ENCODE peak calls at places on chromosomes 3 and 15, in seven cellular contexts. G, U, S, X, K, R and M are unnamed samples. For H3K9me3, the result is how much of the 10 kb centered on the place peaks cover.

GRCh38 chr3:54240-54639 is 142.3 kb upstream of the CHL1 start:
- DNase-seq in G (no peak), U (no peak), S (no peak), X (no peak), K (no peak), R (no peak), M (no peak)

GRCh38 chr3:42725454-42725853 is 22.9 kb upstream of the HHATL start:
- DNase-seq in G (no peak), U (no peak), S (no peak), X (no peak), K (no peak), R (no peak), M (no peak)

GRCh38 chr3:67090472-67090871 is 92.4 kb downstream of the KBTBD8 start:
- DNase-seq in G (peak), U (peak), S (peak), X (no peak), K (no peak), R (peak), M (no peak)

GRCh38 chr3:11803977-11804903 is 42.4 kb downstream of the TAMM41 start:
- DNase-seq in G (peak), U (peak), S (peak), X (no peak), K (peak), R (peak), M (peak)

GRCh38 chr3:136792931-136793330 is 26.0 kb upstream of the SLC35G2 start:
- DNase-seq in G (no peak), U (no peak), S (no peak), X (no peak), K (no peak), R (no peak), M (no peak)

GRCh38 chr3:97804471-97804870 is 17.3 kb upstream of the CRYBG3 start:
- DNase-seq in G (no peak), U (no peak), S (peak), X (no peak), K (no peak), R (no peak), M (no peak)

GRCh38 chr15:90650117-90650955 is 66.8 kb upstream of the BLM start:
- DNase-seq in G (peak), U (peak), S (peak), X (no peak), K (no peak), R (peak), M (no peak)

GRCh38 chr15:65761210-65761926 is 30.7 kb downstream of the DENND4A start:
- DNase-seq in G (no peak), U (no peak), S (no peak), X (no peak), K (no peak), R (no peak), M (no peak)

GRCh38 chr15:89462198-89462912 is 34.0 kb downstream of the RHCG start:
- DNase-seq in G (peak), U (peak), S (no peak), X (no peak), K (peak), R (no peak), M (peak)

GRCh38 chr3:64031540-64032533 is 8.5 kb upstream of the PSMD6 start:
- DNase-seq in G (peak), U (peak), S (no peak), X (no peak), K (no peak), R (no peak), M (no peak)

GRCh38 chr15:60471314-60471713 is 7.6 kb downstream of the ICE2 start:
- DNase-seq in G (no peak), U (peak), S (no peak), X (no peak), K (no peak), R (no peak), M (no peak)

GRCh38 chr3:189272500-189273119 is 100.8 kb downstream of the TPRG1 start:
- DNase-seq in G (no peak), U (peak), S (peak), X (no peak), K (no peak), R (no peak), M (no peak)

GRCh38 chr3:196778755-196779154 is 39.1 kb downstream of the PAK2 start:
- DNase-seq in G (peak), U (peak), S (peak), X (no peak), K (no peak), R (peak), M (no peak)

GRCh38 chr3:89360155-89360554 is 252.7 kb downstream of the EPHA3 start:
- DNase-seq in G (peak), U (peak), S (peak), X (no peak), K (no peak), R (no peak), M (no peak)

GRCh38 chr3:55074861-55075260 is 147.0 kb upstream of the LRTM1 start:
- DNase-seq in G (no peak), U (no peak), S (no peak), X (no peak), K (no peak), R (no peak), M (no peak)

GRCh38 chr3:25009665-25010064 is 418.4 kb upstream of the RARB start:
- DNase-seq in G (no peak), U (no peak), S (no peak), X (no peak), K (no peak), R (no peak), M (no peak)

GRCh38 chr3:45210308-45211038 is 15.6 kb downstream of the TMEM158 start:
- DNase-seq in G (peak), U (peak), S (peak), X (peak), K (peak), R (peak), M (peak)

GRCh38 chr3:105956311-105956710 is 87.5 kb upstream of the CBLB start:
- DNase-seq in G (no peak), U (peak), S (no peak), X (no peak), K (no peak), R (no peak), M (no peak)

GRCh38 chr15:40097968-40098476 is 10.7 kb downstream of the BMF start:
- DNase-seq in G (no peak), U (peak), S (peak), X (no peak), K (peak), R (peak), M (no peak)

GRCh38 chr15:50653156-50653743 is 33.3 kb downstream of the TRPM7 start:
- DNase-seq in G (no peak), U (no peak), S (no peak), X (no peak), K (no peak), R (no peak), M (no peak)

GRCh38 chr15:60620707-60621106 is 141.8 kb upstream of the ICE2 start:
- DNase-seq in G (peak), U (peak), S (peak), X (no peak), K (no peak), R (no peak), M (no peak)

GRCh38 chr3:190886945-190887344 is 24.5 kb upstream of the GMNC start:
- DNase-seq in G (peak), U (no peak), S (no peak), X (no peak), K (no peak), R (no peak), M (no peak)

GRCh38 chr3:111723293-111723963 is 128.3 kb upstream of the ZBED2 start:
- DNase-seq in G (peak), U (peak), S (peak), X (no peak), K (no peak), R (peak), M (no peak)

GRCh38 chr3:10534066-10534465 is 28.7 kb upstream of the ATP2B2 start:
- DNase-seq in G (no peak), U (no peak), S (no peak), X (no peak), K (no peak), R (no peak), M (no peak)

GRCh38 chr3:175422744-175423143 is 563.6 kb downstream of the NAALADL2 start:
- DNase-seq in G (no peak), U (no peak), S (no peak), X (no peak), K (no peak), R (no peak), M (no peak)

GRCh38 chr15:88992216-88992615 is 79.0 kb upstream of the MFGE8 start:
- DNase-seq in G (peak), U (peak), S (peak), X (no peak), K (no peak), R (no peak), M (no peak)

DNA sequence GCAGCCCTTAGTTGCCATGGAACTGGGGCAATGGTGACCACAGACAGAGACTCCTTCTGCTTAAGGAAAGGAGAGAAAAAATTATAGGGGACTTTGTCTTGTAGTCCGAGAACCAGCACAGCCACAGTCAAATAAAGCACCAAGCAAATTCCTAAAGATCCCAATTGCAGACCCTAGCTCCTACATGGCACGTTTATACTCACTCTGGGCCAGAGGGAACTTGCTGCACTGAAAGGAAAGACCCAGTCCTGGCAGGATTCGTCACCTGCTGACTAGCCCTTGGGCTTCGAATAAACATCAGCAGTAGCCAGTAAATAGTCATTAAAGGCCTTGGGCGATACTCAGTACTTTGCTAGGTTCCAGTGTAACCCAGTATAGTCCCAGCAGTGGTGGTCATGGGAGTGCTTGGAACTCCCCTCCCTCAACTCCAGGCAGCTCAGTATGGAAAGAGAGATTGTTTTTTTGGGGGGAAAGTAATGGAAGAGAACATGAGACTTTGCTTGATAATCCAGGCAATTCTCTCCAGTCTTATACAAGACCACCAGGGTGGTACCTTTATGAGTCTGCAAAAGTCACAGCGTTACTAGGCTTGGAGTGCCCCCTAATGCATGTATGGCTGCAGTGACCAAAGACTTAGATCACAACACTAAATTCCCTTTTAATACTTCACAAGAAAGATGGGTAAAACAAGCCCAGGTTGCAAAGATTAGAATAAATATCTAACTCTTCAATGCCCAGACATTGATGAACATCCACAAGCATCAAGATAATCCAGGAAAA is 66.4 kb upstream of the AGTR1 start:
- DNase-seq in G (no peak), U (peak), S (no peak), X (no peak), K (no peak), R (peak), M (no peak)
- H3K9ac ChIP-seq in G (no peak), U (no peak), S (no peak), X (no peak), K (no peak), R (no peak), M (no peak)

GRCh38 chr15:100007609-100008008 is 274.4 kb upstream of the LYSMD4 start:
- DNase-seq in G (no peak), U (no peak), S (no peak), X (no peak), K (no peak), R (no peak), M (no peak)

GRCh38 chr15:100008258-100008657 is 275.0 kb upstream of the LYSMD4 start:
- DNase-seq in G (peak), U (no peak), S (no peak), X (no peak), K (no peak), R (no peak), M (no peak)

GRCh38 chr15:100005013-100005412 is 271.8 kb upstream of the LYSMD4 start:
- DNase-seq in G (no peak), U (no peak), S (no peak), X (no peak), K (no peak), R (no peak), M (no peak)

GRCh38 chr15:100002787-100003536 is 269.7 kb upstream of the LYSMD4 start:
- DNase-seq in G (no peak), U (no peak), S (no peak), X (no peak), K (no peak), R (no peak), M (no peak)

GRCh38 chr15:100005715-100006114 is 272.5 kb upstream of the LYSMD4 start:
- DNase-seq in G (no peak), U (no peak), S (no peak), X (no peak), K (no peak), R (no peak), M (no peak)
- H3K9me3 ChIP-seq in G (under half), U (under half), S (under half), X (under half), K (under half), R (under half), M (under half)

GRCh38 chr3:27532426-27532825 is 48.2 kb upstream of the SLC4A7 start:
- DNase-seq in G (no peak), U (no peak), S (no peak), X (no peak), K (no peak), R (no peak), M (no peak)
- H3K9ac ChIP-seq in G (no peak), U (no peak), S (peak), X (no peak), K (no peak), R (no peak), M (no peak)

DNA sequence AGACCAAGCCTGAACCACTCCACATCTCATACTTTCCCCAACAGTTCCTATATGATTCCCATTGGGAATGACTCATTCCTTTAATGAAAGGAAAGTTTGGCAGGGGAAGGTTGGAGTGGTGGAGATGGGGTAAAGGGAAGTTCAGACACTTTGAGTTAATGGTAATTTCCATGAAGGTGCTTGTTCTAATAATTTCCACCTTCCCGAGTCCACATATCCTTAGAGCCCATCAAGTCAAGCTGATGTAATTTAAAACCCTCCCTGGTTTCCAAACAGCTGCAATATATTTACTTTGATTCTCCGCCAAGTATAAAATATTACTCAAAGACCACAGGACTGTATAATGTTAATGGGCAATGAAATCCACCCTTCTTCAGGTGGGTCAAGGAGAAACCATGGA is 95.0 kb upstream of the GALNT15 start:
- DNase-seq in G (peak), U (peak), S (no peak), X (no peak), K (no peak), R (peak), M (no peak)
- H3K9me3 ChIP-seq in G (under half), U (under half), S (under half), X (under half), K (under half), R (under half), M (under half)